ENCODE peak calls at places on chromosome 21, in six cellular contexts. One of them, this sample, is unnamed.

GRCh38 chr21:35254006-35254751 is 205.1 kb upstream of the RUNX1 start:
- DNase-seq in foreskin fibroblast: peak; percentile 91
- DNase-seq in activated B cell treated with CpG ODN at 0.5 μM for 24 hours: no peak
- DNase-seq in RWPE1: no peak
- DNase-seq in astrocyte of the cerebellum: no peak
- DNase-seq in neural crest cell: no peak
- DNase-seq in this sample: peak; percentile 82

GRCh38 chr21:17491716-17492414 is 21.0 kb upstream of the CXADR start:
- DNase-seq in foreskin fibroblast: peak; percentile 96
- DNase-seq in activated B cell treated with CpG ODN at 0.5 μM for 24 hours: no peak
- DNase-seq in RWPE1: peak; percentile 76
- DNase-seq in astrocyte of the cerebellum: peak; percentile 100
- DNase-seq in neural crest cell: no peak
- DNase-seq in this sample: peak; percentile 98

GRCh38 chr21:38272215-38272614 is 15.4 kb downstream of the KCNJ15 start:
- DNase-seq in foreskin fibroblast: no peak
- DNase-seq in activated B cell treated with CpG ODN at 0.5 μM for 24 hours: no peak
- DNase-seq in RWPE1: no peak
- DNase-seq in astrocyte of the cerebellum: no peak
- DNase-seq in neural crest cell: no peak
- DNase-seq in this sample: peak; percentile 75

GRCh38 chr21:38303300-38303699 is 46.5 kb downstream of the KCNJ15 start:
- DNase-seq in foreskin fibroblast: peak; percentile 98
- DNase-seq in activated B cell treated with CpG ODN at 0.5 μM for 24 hours: no peak
- DNase-seq in RWPE1: peak; percentile 75
- DNase-seq in astrocyte of the cerebellum: peak; percentile 60
- DNase-seq in neural crest cell: no peak
- DNase-seq in this sample: peak; percentile 86

GRCh38 chr21:20802201-20802600 is 196.0 kb upstream of the NCAM2 start:
- DNase-seq in foreskin fibroblast: no peak
- DNase-seq in activated B cell treated with CpG ODN at 0.5 μM for 24 hours: no peak
- DNase-seq in RWPE1: no peak
- DNase-seq in astrocyte of the cerebellum: no peak
- DNase-seq in neural crest cell: no peak
- DNase-seq in this sample: no peak

GRCh38 chr21:46633561-46633960 is 1.9 kb upstream of the PRMT2 start:
- DNase-seq in foreskin fibroblast: no peak
- DNase-seq in activated B cell treated with CpG ODN at 0.5 μM for 24 hours: no peak
- DNase-seq in RWPE1: no peak
- DNase-seq in astrocyte of the cerebellum: no peak
- DNase-seq in neural crest cell: no peak
- DNase-seq in this sample: no peak

GRCh38 chr21:29318354-29318753 is 19.6 kb downstream of the BACH1 start:
- DNase-seq in foreskin fibroblast: no peak
- DNase-seq in activated B cell treated with CpG ODN at 0.5 μM for 24 hours: no peak
- DNase-seq in RWPE1: no peak
- DNase-seq in astrocyte of the cerebellum: no peak
- DNase-seq in neural crest cell: no peak
- DNase-seq in this sample: no peak

GRCh38 chr21:39020751-39021474 is 162.3 kb downstream of the PSMG1 start:
- DNase-seq in foreskin fibroblast: peak; percentile 41
- DNase-seq in activated B cell treated with CpG ODN at 0.5 μM for 24 hours: no peak
- DNase-seq in RWPE1: peak; percentile 91
- DNase-seq in astrocyte of the cerebellum: no peak
- DNase-seq in neural crest cell: no peak
- DNase-seq in this sample: peak; percentile 82

GRCh38 chr21:45895778-45896370 is 85.7 kb upstream of the COL6A1 start:
- DNase-seq in foreskin fibroblast: no peak
- DNase-seq in activated B cell treated with CpG ODN at 0.5 μM for 24 hours: no peak
- DNase-seq in RWPE1: no peak
- DNase-seq in astrocyte of the cerebellum: no peak
- DNase-seq in neural crest cell: no peak
- DNase-seq in this sample: no peak

GRCh38 chr21:35556536-35556935 is 503.8 kb downstream of the SETD4 start:
- DNase-seq in foreskin fibroblast: no peak
- DNase-seq in activated B cell treated with CpG ODN at 0.5 μM for 24 hours: no peak
- DNase-seq in RWPE1: no peak
- DNase-seq in astrocyte of the cerebellum: no peak
- DNase-seq in neural crest cell: no peak
- DNase-seq in this sample: no peak

GRCh38 chr21:36005018-36005417 is 55.3 kb downstream of the SETD4 start:
- DNase-seq in foreskin fibroblast: no peak
- DNase-seq in activated B cell treated with CpG ODN at 0.5 μM for 24 hours: no peak
- DNase-seq in RWPE1: no peak
- DNase-seq in astrocyte of the cerebellum: no peak
- DNase-seq in neural crest cell: no peak
- DNase-seq in this sample: no peak

GRCh38 chr21:34109075-34109474 is 35.7 kb downstream of the MRPS6 start:
- DNase-seq in foreskin fibroblast: no peak
- DNase-seq in activated B cell treated with CpG ODN at 0.5 μM for 24 hours: no peak
- DNase-seq in RWPE1: no peak
- DNase-seq in astrocyte of the cerebellum: no peak
- DNase-seq in neural crest cell: no peak
- DNase-seq in this sample: no peak

GRCh38 chr21:45836694-45837670 is 144.6 kb upstream of the COL6A1 start:
- DNase-seq in foreskin fibroblast: no peak
- DNase-seq in activated B cell treated with CpG ODN at 0.5 μM for 24 hours: no peak
- DNase-seq in RWPE1: no peak
- DNase-seq in astrocyte of the cerebellum: no peak
- DNase-seq in neural crest cell: no peak
- DNase-seq in this sample: no peak

GRCh38 chr21:38440746-38441145 is 57.5 kb downstream of the ERG start:
- DNase-seq in foreskin fibroblast: peak; percentile 6
- DNase-seq in activated B cell treated with CpG ODN at 0.5 μM for 24 hours: no peak
- DNase-seq in RWPE1: peak; percentile 71
- DNase-seq in astrocyte of the cerebellum: peak; percentile 83
- DNase-seq in neural crest cell: peak; percentile 5
- DNase-seq in this sample: peak; percentile 83

GRCh38 chr21:45844181-45844580 is 137.4 kb upstream of the COL6A1 start:
- DNase-seq in foreskin fibroblast: no peak
- DNase-seq in activated B cell treated with CpG ODN at 0.5 μM for 24 hours: no peak
- DNase-seq in RWPE1: no peak
- DNase-seq in astrocyte of the cerebellum: no peak
- DNase-seq in neural crest cell: no peak
- DNase-seq in this sample: no peak

GRCh38 chr21:38768385-38769071 is 37.2 kb upstream of the ETS2 start:
- DNase-seq in foreskin fibroblast: peak; percentile 79
- DNase-seq in activated B cell treated with CpG ODN at 0.5 μM for 24 hours: no peak
- DNase-seq in RWPE1: peak; percentile 19
- DNase-seq in astrocyte of the cerebellum: peak; percentile 66
- DNase-seq in neural crest cell: no peak
- DNase-seq in this sample: peak; percentile 86

GRCh38 chr21:33308586-33309490 is 15.9 kb upstream of the IFNAR1 start:
- DNase-seq in foreskin fibroblast: peak; percentile 57
- DNase-seq in activated B cell treated with CpG ODN at 0.5 μM for 24 hours: no peak
- DNase-seq in RWPE1: no peak
- DNase-seq in astrocyte of the cerebellum: no peak
- DNase-seq in neural crest cell: no peak
- DNase-seq in this sample: no peak

GRCh38 chr21:46124926-46125845 is 27.3 kb downstream of the COL6A2 start:
- DNase-seq in foreskin fibroblast: no peak
- DNase-seq in activated B cell treated with CpG ODN at 0.5 μM for 24 hours: peak; percentile 6
- DNase-seq in RWPE1: no peak
- DNase-seq in astrocyte of the cerebellum: no peak
- DNase-seq in neural crest cell: no peak
- DNase-seq in this sample: no peak

GRCh38 chr21:45880097-45881068 is 101.2 kb upstream of the COL6A1 start:
- DNase-seq in foreskin fibroblast: peak; percentile 70
- DNase-seq in activated B cell treated with CpG ODN at 0.5 μM for 24 hours: no peak
- DNase-seq in RWPE1: peak; percentile 69
- DNase-seq in astrocyte of the cerebellum: peak; percentile 66
- DNase-seq in neural crest cell: peak; percentile 72
- DNase-seq in this sample: peak; percentile 44

GRCh38 chr21:35927262-35927661 is 133.1 kb downstream of the SETD4 start:
- DNase-seq in foreskin fibroblast: no peak
- DNase-seq in activated B cell treated with CpG ODN at 0.5 μM for 24 hours: no peak
- DNase-seq in RWPE1: no peak
- DNase-seq in astrocyte of the cerebellum: no peak
- DNase-seq in neural crest cell: no peak
- DNase-seq in this sample: no peak

GRCh38 chr21:23887709-23888303 is 1719.5 kb downstream of the MRPL39 start:
- DNase-seq in foreskin fibroblast: no peak
- DNase-seq in activated B cell treated with CpG ODN at 0.5 μM for 24 hours: peak; percentile 37
- DNase-seq in RWPE1: no peak
- DNase-seq in astrocyte of the cerebellum: no peak
- DNase-seq in neural crest cell: no peak
- DNase-seq in this sample: no peak

GRCh38 chr21:23886828-23887708 is 1720.2 kb downstream of the MRPL39 start:
- DNase-seq in foreskin fibroblast: no peak
- DNase-seq in activated B cell treated with CpG ODN at 0.5 μM for 24 hours: no peak
- DNase-seq in RWPE1: no peak
- DNase-seq in astrocyte of the cerebellum: no peak
- DNase-seq in neural crest cell: no peak
- DNase-seq in this sample: no peak

GRCh38 chr21:23890652-23891051 is 1716.6 kb downstream of the MRPL39 start:
- DNase-seq in foreskin fibroblast: no peak
- DNase-seq in activated B cell treated with CpG ODN at 0.5 μM for 24 hours: no peak
- DNase-seq in RWPE1: no peak
- DNase-seq in astrocyte of the cerebellum: no peak
- DNase-seq in neural crest cell: no peak
- DNase-seq in this sample: no peak
- TF ChIP-seq CTCF in foreskin fibroblast: no peak
- TF ChIP-seq CTCF in activated B cell treated with CpG ODN at 0.5 μM for 24 hours: no peak
- TF ChIP-seq CTCF in RWPE1: no peak
- TF ChIP-seq CTCF in astrocyte of the cerebellum: no peak
- TF ChIP-seq CTCF in neural crest cell: no peak
- TF ChIP-seq CTCF in this sample: no peak

GRCh38 chr21:31660134-31660565 is 657 bp downstream of the SOD1 start:
- DNase-seq in foreskin fibroblast: peak; percentile 19
- DNase-seq in activated B cell treated with CpG ODN at 0.5 μM for 24 hours: no peak
- DNase-seq in RWPE1: peak; percentile 36
- DNase-seq in astrocyte of the cerebellum: no peak
- DNase-seq in neural crest cell: peak; percentile 34
- DNase-seq in this sample: peak; percentile 4

GRCh38 chr21:31656199-31657095 is 3.0 kb upstream of the SOD1 start:
- DNase-seq in foreskin fibroblast: no peak
- DNase-seq in activated B cell treated with CpG ODN at 0.5 μM for 24 hours: no peak
- DNase-seq in RWPE1: no peak
- DNase-seq in astrocyte of the cerebellum: peak; percentile 75
- DNase-seq in neural crest cell: no peak
- DNase-seq in this sample: no peak

GRCh38 chr21:31663584-31664249 is 4.2 kb downstream of the SOD1 start:
- DNase-seq in foreskin fibroblast: no peak
- DNase-seq in activated B cell treated with CpG ODN at 0.5 μM for 24 hours: no peak
- DNase-seq in RWPE1: no peak
- DNase-seq in astrocyte of the cerebellum: no peak
- DNase-seq in neural crest cell: no peak
- DNase-seq in this sample: no peak

GRCh38 chr21:31658053-31658452 is 1.4 kb upstream of the SOD1 start:
- DNase-seq in foreskin fibroblast: no peak
- DNase-seq in activated B cell treated with CpG ODN at 0.5 μM for 24 hours: no peak
- DNase-seq in RWPE1: no peak
- DNase-seq in astrocyte of the cerebellum: no peak
- DNase-seq in neural crest cell: no peak
- DNase-seq in this sample: no peak

DNA sequence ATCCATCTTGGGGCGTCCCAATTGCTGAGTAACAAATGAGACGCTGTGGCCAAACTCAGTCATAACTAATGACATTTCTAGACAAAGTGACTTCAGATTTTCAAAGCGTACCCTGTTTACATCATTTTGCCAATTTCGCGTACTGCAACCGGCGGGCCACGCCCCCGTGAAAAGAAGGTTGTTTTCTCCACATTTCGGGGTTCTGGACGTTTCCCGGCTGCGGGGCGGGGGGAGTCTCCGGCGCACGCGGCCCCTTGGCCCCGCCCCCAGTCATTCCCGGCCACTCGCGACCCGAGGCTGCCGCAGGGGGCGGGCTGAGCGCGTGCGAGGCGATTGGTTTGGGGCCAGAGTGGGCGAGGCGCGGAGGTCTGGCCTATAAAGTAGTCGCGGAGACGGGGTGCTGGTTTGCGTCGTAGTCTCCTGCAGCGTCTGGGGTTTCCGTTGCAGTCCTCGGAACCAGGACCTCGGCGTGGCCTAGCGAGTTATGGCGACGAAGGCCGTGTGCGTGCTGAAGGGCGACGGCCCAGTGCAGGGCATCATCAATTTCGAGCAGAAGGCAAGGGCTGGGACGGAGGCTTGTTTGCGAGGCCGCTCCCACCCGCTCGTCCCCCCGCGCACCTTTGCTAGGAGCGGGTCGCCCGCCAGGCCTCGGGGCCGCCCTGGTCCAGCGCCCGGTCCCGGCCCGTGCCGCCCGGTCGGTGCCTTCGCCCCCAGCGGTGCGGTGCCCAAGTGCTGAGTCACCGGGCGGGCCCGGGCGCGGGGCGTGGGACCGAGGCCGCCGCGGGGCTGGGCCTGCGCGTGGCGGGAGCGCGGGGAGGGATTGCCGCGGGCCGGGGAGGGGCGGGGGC is at the start of gene SOD1:
- DNase-seq in foreskin fibroblast: peak; percentile 92
- DNase-seq in activated B cell treated with CpG ODN at 0.5 μM for 24 hours: peak; percentile 93
- DNase-seq in RWPE1: peak; percentile 94
- DNase-seq in astrocyte of the cerebellum: peak; percentile 70
- DNase-seq in neural crest cell: peak; percentile 93
- DNase-seq in this sample: peak; percentile 74
- TF ChIP-seq CTCF in foreskin fibroblast: no peak
- TF ChIP-seq CTCF in activated B cell treated with CpG ODN at 0.5 μM for 24 hours: no peak
- TF ChIP-seq CTCF in RWPE1: no peak
- TF ChIP-seq CTCF in astrocyte of the cerebellum: no peak
- TF ChIP-seq CTCF in neural crest cell: no peak
- TF ChIP-seq CTCF in this sample: no peak

GRCh38 chr21:19340303-19340702 is 936.7 kb upstream of the TMPRSS15 start:
- DNase-seq in foreskin fibroblast: no peak
- DNase-seq in activated B cell treated with CpG ODN at 0.5 μM for 24 hours: no peak
- DNase-seq in RWPE1: no peak
- DNase-seq in astrocyte of the cerebellum: no peak
- DNase-seq in neural crest cell: no peak
- DNase-seq in this sample: no peak
- TF ChIP-seq CTCF in foreskin fibroblast: no peak
- TF ChIP-seq CTCF in activated B cell treated with CpG ODN at 0.5 μM for 24 hours: no peak
- TF ChIP-seq CTCF in RWPE1: no peak
- TF ChIP-seq CTCF in astrocyte of the cerebellum: no peak
- TF ChIP-seq CTCF in neural crest cell: peak; percentile 33
- TF ChIP-seq CTCF in this sample: no peak

DNA sequence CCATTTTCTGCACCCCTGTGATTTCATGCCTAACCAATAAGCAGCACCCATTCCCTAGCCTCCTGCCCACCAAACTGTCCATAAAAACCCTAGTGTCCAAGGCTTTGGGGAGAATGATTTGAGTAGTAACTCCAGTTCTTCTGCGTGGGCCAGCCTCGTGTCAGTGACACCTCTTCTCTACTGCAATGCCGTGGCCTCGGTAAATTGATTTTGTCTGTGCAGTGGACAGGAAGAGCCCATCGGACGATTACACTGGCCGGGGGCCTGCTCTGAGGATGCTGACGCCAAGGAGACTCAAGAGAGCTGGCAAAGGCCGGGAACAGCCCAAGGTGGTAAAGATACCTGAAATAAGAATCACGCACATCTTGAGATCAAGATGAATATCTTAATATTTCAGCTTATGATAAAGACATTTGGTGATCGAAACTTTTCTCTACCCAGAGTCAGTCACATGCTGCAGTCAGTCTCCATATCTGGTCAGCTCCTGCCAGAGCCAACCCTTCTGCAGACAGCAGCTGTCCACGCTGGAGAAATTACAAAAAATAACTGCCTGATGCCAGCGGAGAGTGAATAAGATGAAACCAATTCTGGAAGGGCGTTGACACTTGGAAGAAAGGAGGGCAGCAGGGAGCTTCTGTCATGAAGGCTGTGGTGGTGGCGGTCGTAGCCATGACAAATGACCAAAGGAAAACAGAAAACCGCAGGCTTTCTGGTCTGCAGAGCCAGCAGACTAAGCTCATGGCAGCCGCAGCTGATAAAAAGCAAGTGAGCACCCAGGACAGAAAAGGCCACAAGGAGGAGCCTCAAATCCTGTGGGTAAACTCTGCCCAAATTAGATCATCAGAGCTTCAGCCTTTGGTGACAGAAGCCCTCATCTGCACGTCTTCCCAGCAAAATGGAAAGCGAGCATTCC is 29.1 kb downstream of the RSPH1 start:
- DNase-seq in foreskin fibroblast: no peak
- DNase-seq in activated B cell treated with CpG ODN at 0.5 μM for 24 hours: peak; percentile 13
- DNase-seq in RWPE1: no peak
- DNase-seq in astrocyte of the cerebellum: no peak
- DNase-seq in neural crest cell: no peak
- DNase-seq in this sample: peak; percentile 46
- TF ChIP-seq CTCF in foreskin fibroblast: no peak
- TF ChIP-seq CTCF in activated B cell treated with CpG ODN at 0.5 μM for 24 hours: no peak
- TF ChIP-seq CTCF in RWPE1: no peak
- TF ChIP-seq CTCF in astrocyte of the cerebellum: peak; percentile 28
- TF ChIP-seq CTCF in neural crest cell: no peak
- TF ChIP-seq CTCF in this sample: peak; percentile 64